ENCODE peak calls at places on chromosome 13, in ten cellular contexts. One of them, this sample, is unnamed.

GRCh38 chr13:109182777-109183465 is 553.5 kb downstream of the MYO16 start:
- DNase-seq in WTC11: no peak
- DNase-seq in iPS-NIHi11: no peak
- DNase-seq in A549: no peak
- DNase-seq in stimulated activated CD4-positive, alpha-beta T cell treated with anti-CD3 and anti-CD28 coated beads, TNF-alpha, amount 100 ng/mL, for 1 hour: no peak
- DNase-seq in left ventricle myocardium superior: no peak
- DNase-seq in posterior cingulate gyrus: no peak
- DNase-seq in dorsolateral prefrontal cortex: no peak
- DNase-seq in cardiac fibroblast: no peak
- DNase-seq in H9: peak
- DNase-seq in this sample: no peak

GRCh38 chr13:52599037-52599852 is 43.0 kb upstream of the HNRNPA1L2 start:
- DNase-seq in left ventricle myocardium superior: no peak
- DNase-seq in dorsolateral prefrontal cortex: no peak
- DNase-seq in iPS-NIHi11: no peak
- DNase-seq in stimulated activated CD4-positive, alpha-beta T cell treated with anti-CD3 and anti-CD28 coated beads, TNF-alpha, amount 100 ng/mL, for 1 hour: no peak
- DNase-seq in posterior cingulate gyrus: no peak
- DNase-seq in cardiac fibroblast: peak
- DNase-seq in H9: no peak
- DNase-seq in WTC11: no peak
- DNase-seq in A549: no peak
- DNase-seq in this sample: no peak

GRCh38 chr13:95292622-95293021 is 8.6 kb downstream of the ABCC4 start:
- DNase-seq in left ventricle myocardium superior: no peak
- DNase-seq in stimulated activated CD4-positive, alpha-beta T cell treated with anti-CD3 and anti-CD28 coated beads, TNF-alpha, amount 100 ng/mL, for 1 hour: no peak
- DNase-seq in WTC11: no peak
- DNase-seq in iPS-NIHi11: no peak
- DNase-seq in posterior cingulate gyrus: no peak
- DNase-seq in A549: no peak
- DNase-seq in cardiac fibroblast: no peak
- DNase-seq in dorsolateral prefrontal cortex: no peak
- DNase-seq in H9: no peak
- DNase-seq in this sample: no peak

GRCh38 chr13:29266261-29266660 is 329.2 kb downstream of the SLC7A1 start:
- DNase-seq in posterior cingulate gyrus: no peak
- DNase-seq in iPS-NIHi11: no peak
- DNase-seq in dorsolateral prefrontal cortex: no peak
- DNase-seq in left ventricle myocardium superior: no peak
- DNase-seq in A549: no peak
- DNase-seq in H9: no peak
- DNase-seq in stimulated activated CD4-positive, alpha-beta T cell treated with anti-CD3 and anti-CD28 coated beads, TNF-alpha, amount 100 ng/mL, for 1 hour: no peak
- DNase-seq in cardiac fibroblast: no peak
- DNase-seq in WTC11: no peak
- DNase-seq in this sample: no peak

GRCh38 chr13:99577934-99578917 is 77.0 kb downstream of the TM9SF2 start:
- DNase-seq in iPS-NIHi11: no peak
- DNase-seq in stimulated activated CD4-positive, alpha-beta T cell treated with anti-CD3 and anti-CD28 coated beads, TNF-alpha, amount 100 ng/mL, for 1 hour: no peak
- DNase-seq in A549: no peak
- DNase-seq in left ventricle myocardium superior: no peak
- DNase-seq in posterior cingulate gyrus: no peak
- DNase-seq in H9: no peak
- DNase-seq in WTC11: no peak
- DNase-seq in dorsolateral prefrontal cortex: no peak
- DNase-seq in cardiac fibroblast: peak
- DNase-seq in this sample: no peak

GRCh38 chr13:110641055-110642015 is 26.0 kb downstream of the NAXD start:
- DNase-seq in A549: no peak
- DNase-seq in cardiac fibroblast: peak
- DNase-seq in stimulated activated CD4-positive, alpha-beta T cell treated with anti-CD3 and anti-CD28 coated beads, TNF-alpha, amount 100 ng/mL, for 1 hour: no peak
- DNase-seq in iPS-NIHi11: no peak
- DNase-seq in dorsolateral prefrontal cortex: no peak
- DNase-seq in H9: no peak
- DNase-seq in left ventricle myocardium superior: peak
- DNase-seq in posterior cingulate gyrus: no peak
- DNase-seq in WTC11: no peak
- DNase-seq in this sample: no peak

GRCh38 chr13:75442736-75443234 is 39.2 kb downstream of the TBC1D4 start:
- DNase-seq in A549: no peak
- DNase-seq in stimulated activated CD4-positive, alpha-beta T cell treated with anti-CD3 and anti-CD28 coated beads, TNF-alpha, amount 100 ng/mL, for 1 hour: no peak
- DNase-seq in dorsolateral prefrontal cortex: no peak
- DNase-seq in cardiac fibroblast: peak
- DNase-seq in iPS-NIHi11: no peak
- DNase-seq in posterior cingulate gyrus: no peak
- DNase-seq in left ventricle myocardium superior: peak
- DNase-seq in H9: no peak
- DNase-seq in WTC11: no peak
- DNase-seq in this sample: no peak

GRCh38 chr13:49610176-49610575 is 18.1 kb upstream of the ARL11 start:
- DNase-seq in A549: no peak
- DNase-seq in left ventricle myocardium superior: no peak
- DNase-seq in dorsolateral prefrontal cortex: no peak
- DNase-seq in cardiac fibroblast: no peak
- DNase-seq in posterior cingulate gyrus: no peak
- DNase-seq in WTC11: no peak
- DNase-seq in stimulated activated CD4-positive, alpha-beta T cell treated with anti-CD3 and anti-CD28 coated beads, TNF-alpha, amount 100 ng/mL, for 1 hour: no peak
- DNase-seq in iPS-NIHi11: no peak
- DNase-seq in H9: no peak
- DNase-seq in this sample: no peak

GRCh38 chr13:88124142-88124541 is 453.0 kb downstream of the SLITRK5 start:
- DNase-seq in posterior cingulate gyrus: no peak
- DNase-seq in left ventricle myocardium superior: no peak
- DNase-seq in iPS-NIHi11: peak
- DNase-seq in stimulated activated CD4-positive, alpha-beta T cell treated with anti-CD3 and anti-CD28 coated beads, TNF-alpha, amount 100 ng/mL, for 1 hour: no peak
- DNase-seq in cardiac fibroblast: no peak
- DNase-seq in H9: no peak
- DNase-seq in WTC11: no peak
- DNase-seq in A549: no peak
- DNase-seq in dorsolateral prefrontal cortex: no peak
- DNase-seq in this sample: no peak

GRCh38 chr13:70960841-70961443 is 852.7 kb upstream of the KLHL1 start:
- DNase-seq in A549: no peak
- DNase-seq in stimulated activated CD4-positive, alpha-beta T cell treated with anti-CD3 and anti-CD28 coated beads, TNF-alpha, amount 100 ng/mL, for 1 hour: no peak
- DNase-seq in iPS-NIHi11: no peak
- DNase-seq in dorsolateral prefrontal cortex: no peak
- DNase-seq in posterior cingulate gyrus: no peak
- DNase-seq in left ventricle myocardium superior: no peak
- DNase-seq in cardiac fibroblast: peak
- DNase-seq in WTC11: no peak
- DNase-seq in H9: no peak
- DNase-seq in this sample: no peak

GRCh38 chr13:37023871-37024270 is 23.3 kb downstream of the EXOSC8 start:
- DNase-seq in dorsolateral prefrontal cortex: no peak
- DNase-seq in stimulated activated CD4-positive, alpha-beta T cell treated with anti-CD3 and anti-CD28 coated beads, TNF-alpha, amount 100 ng/mL, for 1 hour: no peak
- DNase-seq in iPS-NIHi11: no peak
- DNase-seq in posterior cingulate gyrus: no peak
- DNase-seq in cardiac fibroblast: no peak
- DNase-seq in H9: no peak
- DNase-seq in A549: no peak
- DNase-seq in left ventricle myocardium superior: no peak
- DNase-seq in WTC11: no peak
- DNase-seq in this sample: no peak

GRCh38 chr13:47794963-47795362 is 206.1 kb downstream of the SUCLA2 start:
- DNase-seq in H9: no peak
- DNase-seq in WTC11: no peak
- DNase-seq in cardiac fibroblast: peak
- DNase-seq in posterior cingulate gyrus: no peak
- DNase-seq in dorsolateral prefrontal cortex: no peak
- DNase-seq in left ventricle myocardium superior: no peak
- DNase-seq in A549: peak
- DNase-seq in stimulated activated CD4-positive, alpha-beta T cell treated with anti-CD3 and anti-CD28 coated beads, TNF-alpha, amount 100 ng/mL, for 1 hour: no peak
- DNase-seq in iPS-NIHi11: peak
- DNase-seq in this sample: no peak

GRCh38 chr13:49450105-49450819 is 6.2 kb downstream of the SETDB2 start:
- DNase-seq in posterior cingulate gyrus: no peak
- DNase-seq in dorsolateral prefrontal cortex: no peak
- DNase-seq in left ventricle myocardium superior: no peak
- DNase-seq in cardiac fibroblast: no peak
- DNase-seq in A549: no peak
- DNase-seq in WTC11: no peak
- DNase-seq in iPS-NIHi11: no peak
- DNase-seq in H9: no peak
- DNase-seq in stimulated activated CD4-positive, alpha-beta T cell treated with anti-CD3 and anti-CD28 coated beads, TNF-alpha, amount 100 ng/mL, for 1 hour: no peak
- DNase-seq in this sample: no peak

GRCh38 chr13:40087021-40088002 is 431.9 kb downstream of the COG6 start:
- DNase-seq in dorsolateral prefrontal cortex: no peak
- DNase-seq in left ventricle myocardium superior: no peak
- DNase-seq in H9: peak
- DNase-seq in cardiac fibroblast: no peak
- DNase-seq in WTC11: peak
- DNase-seq in iPS-NIHi11: peak
- DNase-seq in A549: no peak
- DNase-seq in posterior cingulate gyrus: no peak
- DNase-seq in stimulated activated CD4-positive, alpha-beta T cell treated with anti-CD3 and anti-CD28 coated beads, TNF-alpha, amount 100 ng/mL, for 1 hour: no peak
- DNase-seq in this sample: no peak

GRCh38 chr13:37878496-37878895 is 8.9 kb upstream of the TRPC4 start:
- DNase-seq in H9: no peak
- DNase-seq in cardiac fibroblast: peak
- DNase-seq in dorsolateral prefrontal cortex: no peak
- DNase-seq in posterior cingulate gyrus: no peak
- DNase-seq in iPS-NIHi11: no peak
- DNase-seq in stimulated activated CD4-positive, alpha-beta T cell treated with anti-CD3 and anti-CD28 coated beads, TNF-alpha, amount 100 ng/mL, for 1 hour: no peak
- DNase-seq in left ventricle myocardium superior: no peak
- DNase-seq in A549: no peak
- DNase-seq in WTC11: no peak
- DNase-seq in this sample: no peak

GRCh38 chr13:41813426-41813825 is 147.5 kb downstream of the VWA8 start:
- DNase-seq in left ventricle myocardium superior: no peak
- DNase-seq in iPS-NIHi11: no peak
- DNase-seq in cardiac fibroblast: peak
- DNase-seq in WTC11: no peak
- DNase-seq in H9: no peak
- DNase-seq in dorsolateral prefrontal cortex: no peak
- DNase-seq in A549: no peak
- DNase-seq in posterior cingulate gyrus: no peak
- DNase-seq in stimulated activated CD4-positive, alpha-beta T cell treated with anti-CD3 and anti-CD28 coated beads, TNF-alpha, amount 100 ng/mL, for 1 hour: no peak
- DNase-seq in this sample: no peak

GRCh38 chr13:51336746-51337145 is 2.7 kb upstream of the SERPINE3 start:
- DNase-seq in cardiac fibroblast: no peak
- DNase-seq in A549: no peak
- DNase-seq in left ventricle myocardium superior: no peak
- DNase-seq in iPS-NIHi11: no peak
- DNase-seq in posterior cingulate gyrus: no peak
- DNase-seq in H9: no peak
- DNase-seq in WTC11: no peak
- DNase-seq in dorsolateral prefrontal cortex: no peak
- DNase-seq in stimulated activated CD4-positive, alpha-beta T cell treated with anti-CD3 and anti-CD28 coated beads, TNF-alpha, amount 100 ng/mL, for 1 hour: no peak
- DNase-seq in this sample: no peak

GRCh38 chr13:39483326-39483725 is 119.7 kb downstream of the LHFPL6 start:
- DNase-seq in WTC11: no peak
- DNase-seq in stimulated activated CD4-positive, alpha-beta T cell treated with anti-CD3 and anti-CD28 coated beads, TNF-alpha, amount 100 ng/mL, for 1 hour: no peak
- DNase-seq in dorsolateral prefrontal cortex: no peak
- DNase-seq in A549: no peak
- DNase-seq in cardiac fibroblast: peak
- DNase-seq in left ventricle myocardium superior: no peak
- DNase-seq in posterior cingulate gyrus: no peak
- DNase-seq in H9: no peak
- DNase-seq in iPS-NIHi11: no peak
- DNase-seq in this sample: no peak

GRCh38 chr13:101875717-101876393 is 423.4 kb downstream of the ITGBL1 start:
- DNase-seq in WTC11: no peak
- DNase-seq in left ventricle myocardium superior: no peak
- DNase-seq in posterior cingulate gyrus: no peak
- DNase-seq in A549: no peak
- DNase-seq in H9: no peak
- DNase-seq in stimulated activated CD4-positive, alpha-beta T cell treated with anti-CD3 and anti-CD28 coated beads, TNF-alpha, amount 100 ng/mL, for 1 hour: no peak
- DNase-seq in iPS-NIHi11: no peak
- DNase-seq in cardiac fibroblast: peak
- DNase-seq in dorsolateral prefrontal cortex: no peak
- DNase-seq in this sample: no peak

GRCh38 chr13:100633461-100633860 is 41.1 kb downstream of the TMTC4 start:
- DNase-seq in iPS-NIHi11: no peak
- DNase-seq in posterior cingulate gyrus: no peak
- DNase-seq in stimulated activated CD4-positive, alpha-beta T cell treated with anti-CD3 and anti-CD28 coated beads, TNF-alpha, amount 100 ng/mL, for 1 hour: no peak
- DNase-seq in left ventricle myocardium superior: no peak
- DNase-seq in A549: no peak
- DNase-seq in H9: no peak
- DNase-seq in cardiac fibroblast: peak
- DNase-seq in dorsolateral prefrontal cortex: no peak
- DNase-seq in WTC11: no peak
- DNase-seq in this sample: no peak

GRCh38 chr13:33286143-33286542 is 588 bp upstream of the STARD13 start:
- DNase-seq in WTC11: no peak
- DNase-seq in H9: no peak
- DNase-seq in posterior cingulate gyrus: no peak
- DNase-seq in A549: no peak
- DNase-seq in left ventricle myocardium superior: no peak
- DNase-seq in cardiac fibroblast: peak
- DNase-seq in stimulated activated CD4-positive, alpha-beta T cell treated with anti-CD3 and anti-CD28 coated beads, TNF-alpha, amount 100 ng/mL, for 1 hour: no peak
- DNase-seq in iPS-NIHi11: no peak
- DNase-seq in dorsolateral prefrontal cortex: no peak
- DNase-seq in this sample: no peak

GRCh38 chr13:102316732-102317131 is 85.1 kb downstream of the FGF14 start:
- DNase-seq in iPS-NIHi11: no peak
- DNase-seq in left ventricle myocardium superior: no peak
- DNase-seq in WTC11: no peak
- DNase-seq in A549: no peak
- DNase-seq in stimulated activated CD4-positive, alpha-beta T cell treated with anti-CD3 and anti-CD28 coated beads, TNF-alpha, amount 100 ng/mL, for 1 hour: no peak
- DNase-seq in cardiac fibroblast: no peak
- DNase-seq in H9: no peak
- DNase-seq in posterior cingulate gyrus: no peak
- DNase-seq in dorsolateral prefrontal cortex: no peak
- DNase-seq in this sample: no peak

GRCh38 chr13:45132384-45133064 is 12.2 kb downstream of the GTF2F2 start:
- DNase-seq in left ventricle myocardium superior: no peak
- DNase-seq in stimulated activated CD4-positive, alpha-beta T cell treated with anti-CD3 and anti-CD28 coated beads, TNF-alpha, amount 100 ng/mL, for 1 hour: no peak
- DNase-seq in H9: no peak
- DNase-seq in WTC11: no peak
- DNase-seq in iPS-NIHi11: no peak
- DNase-seq in posterior cingulate gyrus: no peak
- DNase-seq in cardiac fibroblast: no peak
- DNase-seq in A549: no peak
- DNase-seq in dorsolateral prefrontal cortex: no peak
- DNase-seq in this sample: no peak

GRCh38 chr13:110103479-110103878 is 203.5 kb downstream of the COL4A1 start:
- DNase-seq in A549: no peak
- DNase-seq in iPS-NIHi11: no peak
- DNase-seq in posterior cingulate gyrus: no peak
- DNase-seq in H9: no peak
- DNase-seq in left ventricle myocardium superior: no peak
- DNase-seq in dorsolateral prefrontal cortex: no peak
- DNase-seq in cardiac fibroblast: no peak
- DNase-seq in stimulated activated CD4-positive, alpha-beta T cell treated with anti-CD3 and anti-CD28 coated beads, TNF-alpha, amount 100 ng/mL, for 1 hour: no peak
- DNase-seq in WTC11: no peak
- DNase-seq in this sample: no peak

GRCh38 chr13:74306496-74306895 is 172.3 kb upstream of the KLF12 start:
- DNase-seq in iPS-NIHi11: peak
- DNase-seq in posterior cingulate gyrus: no peak
- DNase-seq in left ventricle myocardium superior: no peak
- DNase-seq in cardiac fibroblast: peak
- DNase-seq in dorsolateral prefrontal cortex: no peak
- DNase-seq in stimulated activated CD4-positive, alpha-beta T cell treated with anti-CD3 and anti-CD28 coated beads, TNF-alpha, amount 100 ng/mL, for 1 hour: no peak
- DNase-seq in H9: no peak
- DNase-seq in WTC11: no peak
- DNase-seq in A549: no peak
- DNase-seq in this sample: no peak

GRCh38 chr13:95248953-95249352 is 52.3 kb downstream of the ABCC4 start:
- DNase-seq in dorsolateral prefrontal cortex: no peak
- DNase-seq in H9: no peak
- DNase-seq in stimulated activated CD4-positive, alpha-beta T cell treated with anti-CD3 and anti-CD28 coated beads, TNF-alpha, amount 100 ng/mL, for 1 hour: no peak
- DNase-seq in cardiac fibroblast: no peak
- DNase-seq in WTC11: no peak
- DNase-seq in posterior cingulate gyrus: no peak
- DNase-seq in A549: no peak
- DNase-seq in left ventricle myocardium superior: no peak
- DNase-seq in iPS-NIHi11: no peak
- DNase-seq in this sample: no peak

GRCh38 chr13:26985285-26985878 is 186.2 kb downstream of the USP12 start:
- DNase-seq in stimulated activated CD4-positive, alpha-beta T cell treated with anti-CD3 and anti-CD28 coated beads, TNF-alpha, amount 100 ng/mL, for 1 hour: peak
- DNase-seq in WTC11: peak
- DNase-seq in iPS-NIHi11: peak
- DNase-seq in posterior cingulate gyrus: no peak
- DNase-seq in H9: peak
- DNase-seq in cardiac fibroblast: peak
- DNase-seq in left ventricle myocardium superior: no peak
- DNase-seq in dorsolateral prefrontal cortex: peak
- DNase-seq in A549: peak
- DNase-seq in this sample: peak

GRCh38 chr13:39516140-39516539 is 86.9 kb downstream of the LHFPL6 start:
- DNase-seq in posterior cingulate gyrus: no peak
- DNase-seq in WTC11: no peak
- DNase-seq in cardiac fibroblast: peak
- DNase-seq in dorsolateral prefrontal cortex: no peak
- DNase-seq in H9: no peak
- DNase-seq in iPS-NIHi11: no peak
- DNase-seq in stimulated activated CD4-positive, alpha-beta T cell treated with anti-CD3 and anti-CD28 coated beads, TNF-alpha, amount 100 ng/mL, for 1 hour: no peak
- DNase-seq in left ventricle myocardium superior: peak
- DNase-seq in A549: no peak
- DNase-seq in this sample: no peak

This sample was measured in T-cell.